ENCODE peak calls at places on chromosome 1, in four cellular contexts. One of them, this sample, is unnamed. For H3K9me3, the result is how much of the 10 kb centered on the place peaks cover.

GRCh38 chr1:244839656-244840055 is 4.2 kb downstream of the COX20 start:
- DNase-seq in GM12878: no peak
- DNase-seq in HepG2: no peak
- DNase-seq in H1: no peak
- DNase-seq in this sample: no peak

GRCh38 chr1:219323426-219323825 is 149.7 kb downstream of the LYPLAL1 start:
- DNase-seq in GM12878: no peak
- DNase-seq in HepG2: no peak
- DNase-seq in H1: no peak
- DNase-seq in this sample: no peak

GRCh38 chr1:193443886-193444285 is 257.5 kb upstream of the B3GALT2 start:
- DNase-seq in GM12878: no peak
- DNase-seq in HepG2: no peak
- DNase-seq in H1: no peak
- DNase-seq in this sample: no peak

GRCh38 chr1:224622831-224623230 is 6.7 kb downstream of the CNIH3 start:
- DNase-seq in GM12878: no peak
- DNase-seq in HepG2: no peak
- DNase-seq in H1: no peak
- DNase-seq in this sample: no peak

GRCh38 chr1:111736548-111737215 is 2.5 kb downstream of the INKA2 start:
- DNase-seq in GM12878: no peak
- DNase-seq in HepG2: no peak
- DNase-seq in H1: no peak
- DNase-seq in this sample: no peak

GRCh38 chr1:69929278-69930057 is 275.9 kb downstream of the LRRC40 start:
- DNase-seq in GM12878: no peak
- DNase-seq in HepG2: no peak
- DNase-seq in H1: no peak
- DNase-seq in this sample: no peak

GRCh38 chr1:210777914-210778313 is 356.0 kb downstream of the KCNH1 start:
- DNase-seq in GM12878: no peak
- DNase-seq in HepG2: no peak
- DNase-seq in H1: no peak
- DNase-seq in this sample: no peak

GRCh38 chr1:96159379-96159778 is 562.2 kb upstream of the PTBP2 start:
- DNase-seq in GM12878: no peak
- DNase-seq in HepG2: no peak
- DNase-seq in H1: no peak
- DNase-seq in this sample: no peak

GRCh38 chr1:169859001-169859400 is 34.7 kb downstream of the SCYL3 start:
- DNase-seq in GM12878: no peak
- DNase-seq in HepG2: no peak
- DNase-seq in H1: no peak
- DNase-seq in this sample: no peak

GRCh38 chr1:150484861-150485260 is 2.4 kb upstream of the TARS2 start:
- DNase-seq in GM12878: no peak
- DNase-seq in HepG2: peak
- DNase-seq in H1: no peak
- DNase-seq in this sample: no peak

GRCh38 chr1:232923739-232924386 is 26.5 kb upstream of the NTPCR start:
- DNase-seq in GM12878: peak
- DNase-seq in HepG2: no peak
- DNase-seq in H1: no peak
- DNase-seq in this sample: no peak

GRCh38 chr1:2554621-2555387 is 1.4 kb upstream of the TNFRSF14 start:
- DNase-seq in GM12878: no peak
- DNase-seq in HepG2: no peak
- DNase-seq in H1: no peak
- DNase-seq in this sample: no peak
- TF ChIP-seq SUZ12 in GM12878: no peak
- TF ChIP-seq SUZ12 in HepG2: no peak
- TF ChIP-seq SUZ12 in H1: no peak
- TF ChIP-seq SUZ12 in this sample: no peak

GRCh38 chr1:40389871-40390560 is 16.5 kb downstream of the SMAP2 start:
- DNase-seq in GM12878: no peak
- DNase-seq in HepG2: peak
- DNase-seq in H1: no peak
- DNase-seq in this sample: no peak
- TF ChIP-seq YY1 in GM12878: no peak
- TF ChIP-seq YY1 in HepG2: no peak
- TF ChIP-seq YY1 in H1: no peak
- TF ChIP-seq YY1 in this sample: no peak

DNA sequence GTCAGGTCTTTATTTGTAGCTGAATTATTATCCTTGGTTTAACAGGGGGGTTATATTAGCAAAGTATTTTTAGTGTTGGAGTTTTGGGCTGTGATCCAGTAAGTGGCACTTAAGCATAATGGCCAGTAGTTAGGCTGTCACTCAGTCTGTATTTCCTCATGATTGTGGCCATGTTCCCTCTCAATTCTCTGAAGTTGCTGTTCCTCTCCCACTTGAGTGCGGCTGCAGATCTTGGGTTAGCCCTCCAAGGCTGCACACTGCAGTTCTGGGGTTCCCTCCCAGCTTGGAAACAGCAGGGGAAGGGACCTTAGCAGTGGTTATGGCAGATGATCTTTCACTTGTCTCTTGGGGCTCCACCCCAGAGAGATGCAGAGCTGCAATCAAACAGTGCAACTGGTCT is 23.2 kb upstream of the DENND1B start:
- DNase-seq in GM12878: no peak
- DNase-seq in HepG2: no peak
- DNase-seq in H1: no peak
- DNase-seq in this sample: no peak
- H3K9me3 ChIP-seq in GM12878: under half
- H3K9me3 ChIP-seq in HepG2: under half
- H3K9me3 ChIP-seq in H1: under half
- H3K9me3 ChIP-seq in this sample: under half

DNA sequence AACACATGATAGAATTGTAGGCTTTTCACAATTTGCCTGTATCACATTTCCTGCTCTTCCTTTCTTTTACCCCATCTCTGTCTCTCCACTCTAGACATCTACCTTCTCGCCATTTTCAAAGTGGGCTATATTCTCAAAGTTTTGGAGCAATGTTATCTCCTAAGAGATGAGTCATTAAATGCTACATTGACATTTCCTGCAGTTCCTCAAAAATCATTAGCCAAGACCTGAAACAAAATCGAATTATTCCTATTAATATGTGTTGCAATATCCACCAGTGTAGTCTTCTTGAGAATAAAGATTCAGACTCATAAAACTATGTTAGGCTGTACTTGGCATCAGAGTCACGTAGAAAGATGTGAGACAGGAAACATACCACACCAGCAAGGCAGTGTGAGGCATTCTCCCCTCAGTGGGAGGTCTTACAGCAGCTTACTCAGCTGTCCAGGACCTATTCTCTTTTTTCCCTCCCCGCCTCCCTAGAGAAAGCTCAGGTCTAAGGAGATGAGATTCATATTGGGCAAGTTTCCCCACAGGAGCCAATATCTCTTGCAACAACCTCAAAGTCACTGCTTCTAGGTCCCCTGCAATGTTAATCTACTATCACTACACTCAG is 38.8 kb downstream of the FRRS1 start:
- DNase-seq in GM12878: no peak
- DNase-seq in HepG2: no peak
- DNase-seq in H1: no peak
- DNase-seq in this sample: peak
- TF ChIP-seq SUZ12 in GM12878: no peak
- TF ChIP-seq SUZ12 in HepG2: no peak
- TF ChIP-seq SUZ12 in H1: no peak
- TF ChIP-seq SUZ12 in this sample: no peak

DNA sequence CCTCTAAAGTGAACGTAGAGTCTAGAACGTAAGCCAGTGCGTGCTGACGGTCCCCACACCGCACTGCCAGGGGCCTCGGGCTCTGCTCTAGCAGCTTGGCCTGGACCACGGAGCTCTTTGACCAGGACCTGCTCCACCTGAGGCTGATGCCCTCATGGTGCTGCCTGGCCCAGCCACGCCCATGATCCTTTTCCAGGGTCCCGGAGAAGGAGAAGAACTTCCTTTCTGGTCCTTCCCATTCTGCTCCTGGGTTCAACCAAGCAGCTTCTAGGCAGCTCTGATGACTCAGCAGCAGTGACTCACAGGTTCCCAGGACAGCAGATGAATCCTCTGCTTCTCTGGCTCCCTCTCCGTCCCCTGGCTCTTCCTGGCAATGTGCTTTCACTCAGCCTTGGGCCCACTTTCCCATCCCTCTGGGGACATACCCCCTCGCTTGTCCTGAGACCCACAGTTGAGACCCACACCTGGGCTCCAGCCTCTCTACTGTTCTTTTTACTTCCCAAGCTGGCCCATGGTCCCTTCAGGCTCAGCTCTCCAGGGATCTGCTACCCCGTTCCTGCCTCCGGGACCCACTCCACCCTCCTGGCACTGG is 246.3 kb upstream of the RAB4A start:
- DNase-seq in GM12878: no peak
- DNase-seq in HepG2: peak
- DNase-seq in H1: no peak
- DNase-seq in this sample: peak
- TF ChIP-seq YY1 in GM12878: no peak
- TF ChIP-seq YY1 in HepG2: no peak
- TF ChIP-seq YY1 in H1: no peak
- TF ChIP-seq YY1 in this sample: no peak

GRCh38 chr1:2821373-2821955 is 20.0 kb upstream of the TTC34 start:
- DNase-seq in GM12878: no peak
- DNase-seq in HepG2: no peak
- DNase-seq in H1: no peak
- DNase-seq in this sample: no peak
- H3K9me3 ChIP-seq in GM12878: under half
- H3K9me3 ChIP-seq in HepG2: under half
- H3K9me3 ChIP-seq in H1: half or more
- H3K9me3 ChIP-seq in this sample: under half